ENCODE peak calls at places on chromosomes 11 and 22, in five cellular contexts. Q is stimulated activated CD8-positive, alpha-beta memory T cell treated with anti-CD3 and anti-CD28 coated beads, Interleukin-4, amount 100 ng/mL, for 4 hours; S is C1 segment of cervical spinal cord; P is HFFc6; V is NCI-H460. J is an unnamed sample.

GRCh38 chr22:27474711-27475547 is 326.6 kb downstream of the MN1 start:
- DNase-seq in P (peak; percentile 91), Q (no peak), S (no peak), V (no peak), J (no peak)

GRCh38 chr22:31750365-31751284 is 693 bp upstream of the PRR14L start:
- DNase-seq in V (no peak), S (no peak), Q (no peak), P (no peak), J (no peak)

GRCh38 chr22:49667236-49667635 is 160.4 kb downstream of the BRD1 start:
- DNase-seq in Q (no peak), P (no peak), V (no peak), S (no peak), J (no peak)

GRCh38 chr11:117925198-117925925 is 3.8 kb downstream of the TMPRSS13 start:
- DNase-seq in P (no peak), S (no peak), Q (no peak), V (no peak), J (no peak)

GRCh38 chr11:39777035-39777434 is 1682.4 kb downstream of the LRRC4C start:
- DNase-seq in S (no peak), Q (no peak), P (no peak), V (no peak), J (no peak)

GRCh38 chr22:25566812-25567211 is 2.3 kb downstream of the GRK3 start:
- DNase-seq in P (no peak), Q (no peak), V (no peak), S (no peak), J (no peak)

GRCh38 chr22:24304067-24304675 is 33.5 kb downstream of the SPECC1L start:
- DNase-seq in Q (no peak), P (no peak), V (no peak), S (no peak), J (no peak)

GRCh38 chr22:30079952-30080533 is at the start of gene HORMAD2:
- DNase-seq in Q (no peak), V (no peak), P (no peak), S (no peak), J (peak; percentile 7)

GRCh38 chr22:36790648-36791047 is 14.7 kb upstream of the IFT27 start:
- DNase-seq in S (no peak), Q (no peak), V (no peak), P (no peak), J (no peak)